ENCODE peak calls at places on chromosomes 5 and 9, in nine cellular contexts. D is K562, H is HepG2, W is neuronal stem cell, Q is GM23248, X is colonic mucosa, K is fibroblast of lung, G is PC-3, L is mesenchymal stem cell. F is an unnamed sample.

GRCh38 chr9:92392690-92393089 is 11.7 kb downstream of the OGN start:
- DNase-seq in D (no peak), H (no peak), W (no peak), Q (peak; percentile 57), X (no peak), K (no peak), G (no peak), L (no peak), F (no peak)

GRCh38 chr9:117435630-117436261 is 20.9 kb upstream of the ASTN2 start:
- DNase-seq in D (no peak), H (no peak), W (no peak), Q (no peak), X (no peak), K (no peak), G (no peak), L (no peak), F (no peak)

GRCh38 chr5:180598316-180598701 is 7.0 kb upstream of the SCGB3A1 start:
- DNase-seq in D (peak; percentile 4), H (no peak), W (no peak), Q (no peak), X (no peak), K (no peak), G (no peak), L (no peak), F (no peak)

GRCh38 chr5:145237843-145238242 is 597.3 kb downstream of the PRELID2 start:
- DNase-seq in D (no peak), H (peak; percentile 50), W (peak; percentile 77), Q (peak; percentile 66), X (peak; percentile 47), K (peak; percentile 38), G (peak; percentile 75), L (peak; percentile 26), F (peak; percentile 91)

GRCh38 chr9:128374221-128374675 is 3.1 kb downstream of the URM1 start:
- DNase-seq in D (no peak), H (no peak), W (no peak), Q (no peak), X (no peak), K (no peak), G (no peak), L (no peak), F (no peak)

GRCh38 chr5:42366051-42366450 is 57.2 kb upstream of the GHR start:
- DNase-seq in D (no peak), H (no peak), W (no peak), Q (no peak), X (no peak), K (no peak), G (no peak), L (no peak), F (no peak)

GRCh38 chr5:171207256-171207866 is 101.7 kb upstream of the TLX3 start:
- DNase-seq in D (peak; percentile 32), H (peak; percentile 27), W (peak; percentile 32), Q (peak; percentile 70), X (no peak), K (peak; percentile 39), G (peak; percentile 84), L (peak; percentile 62), F (peak; percentile 76)

GRCh38 chr9:75866273-75866871 is 24.1 kb upstream of the PCSK5 start:
- DNase-seq in D (peak; percentile 9), H (peak; percentile 27), W (peak; percentile 63), Q (peak; percentile 44), X (peak; percentile 75), K (peak; percentile 25), G (peak; percentile 62), L (peak; percentile 49), F (peak; percentile 86)

DNA sequence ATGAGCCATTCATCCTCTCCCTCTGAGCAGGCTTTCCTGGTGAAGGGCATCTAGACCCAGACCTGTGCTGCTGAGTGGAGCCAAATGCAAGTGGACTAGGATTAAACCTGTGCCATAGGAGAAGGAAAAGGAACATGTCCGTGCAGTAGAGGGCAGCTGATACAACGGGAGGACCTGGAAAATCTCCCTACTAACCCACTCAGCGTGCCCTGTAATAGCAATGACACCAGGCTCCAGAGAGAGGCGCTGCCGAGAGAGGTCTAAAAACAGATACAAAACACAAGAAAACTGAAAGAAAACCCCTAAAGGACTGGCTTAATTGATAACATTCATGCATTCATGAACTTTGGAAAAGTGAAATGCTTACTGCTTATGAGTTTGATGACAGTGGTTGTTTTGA is 60.8 kb downstream of the PFDN1 start:
- DNase-seq in D (peak; percentile 35), H (no peak), W (no peak), Q (peak; percentile 59), X (no peak), K (no peak), G (no peak), L (no peak), F (no peak)
- H3K9ac ChIP-seq in D (peak overlapping the region; percentile 40), H (no peak overlapping the region), W (no peak overlapping the region), Q (no peak overlapping the region), X (no peak overlapping the region), K (no peak overlapping the region), G (no peak overlapping the region), L (peak overlapping the region; percentile 60), F (no peak overlapping the region)

DNA sequence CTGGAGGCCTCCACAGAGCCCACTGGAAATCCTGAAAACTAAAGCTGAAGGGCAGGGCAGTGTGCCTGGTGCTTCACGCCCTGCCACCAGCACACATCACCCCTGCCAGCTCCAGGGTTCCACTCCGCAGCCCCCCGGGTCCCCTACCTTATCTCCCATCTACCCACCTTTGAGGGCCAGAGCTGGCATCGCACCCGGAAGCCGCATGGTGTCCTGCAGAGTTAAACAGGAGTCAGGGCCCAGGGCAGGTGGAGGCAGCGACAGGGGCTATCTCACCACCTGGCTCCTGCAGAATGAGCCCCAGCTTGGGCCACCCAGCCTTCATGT is 18.8 kb downstream of the PDGFRB start:
- DNase-seq in D (no peak), H (no peak), W (no peak), Q (no peak), X (no peak), K (no peak), G (no peak), L (no peak), F (no peak)
- H3K4me1 ChIP-seq in D (peaks cover 6% of the 10 kb centered on the region), H (peaks cover 79% of the 10 kb centered on the region), W (peaks cover 52% of the 10 kb centered on the region), Q (peaks cover 63% of the 10 kb centered on the region), X (no peaks in the 10 kb centered on the region), K (peaks cover 90% of the 10 kb centered on the region), G (no peaks in the 10 kb centered on the region), L (peaks cover 69% of the 10 kb centered on the region), F (no peaks in the 10 kb centered on the region)

GRCh38 chr5:133528841-133529240 is 83.5 kb downstream of the FSTL4 start:
- DNase-seq in D (no peak), H (no peak), W (no peak), Q (no peak), X (no peak), K (no peak), G (no peak), L (no peak), F (no peak)
- H3K9ac ChIP-seq in D (no peak overlapping the region), H (no peak overlapping the region), W (no peak overlapping the region), Q (no peak overlapping the region), X (no peak overlapping the region), K (no peak overlapping the region), G (no peak overlapping the region), L (no peak overlapping the region), F (no peak overlapping the region)

DNA sequence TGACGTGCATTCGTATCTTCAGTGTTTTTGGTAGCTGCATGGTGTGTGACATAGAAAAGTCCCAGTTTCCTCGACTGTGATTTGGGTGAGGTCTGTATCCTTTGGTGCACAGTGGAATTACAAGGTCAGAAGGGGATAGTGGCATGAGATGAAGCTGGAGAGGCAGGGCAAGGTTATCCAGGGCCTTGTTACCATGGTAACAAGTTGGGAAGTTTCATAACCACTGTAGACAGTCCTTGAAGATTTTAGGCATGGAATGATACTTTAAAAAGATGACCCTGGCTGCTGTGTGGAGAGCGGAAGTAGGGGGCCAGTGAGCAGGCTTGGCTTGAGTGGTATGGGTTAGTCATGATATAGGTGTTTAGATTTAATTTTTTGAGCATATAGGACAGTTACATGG is 11.9 kb downstream of the EHMT1 start:
- DNase-seq in D (no peak), H (no peak), W (no peak), Q (peak; percentile 20), X (no peak), K (no peak), G (no peak), L (peak; percentile 31), F (no peak)
- H3K4me1 ChIP-seq in D (peaks cover 8% of the 10 kb centered on the region), H (peaks cover 35% of the 10 kb centered on the region), W (no peaks in the 10 kb centered on the region), Q (peaks cover 4% of the 10 kb centered on the region), X (peaks cover 7% of the 10 kb centered on the region), K (peaks cover 16% of the 10 kb centered on the region), G (peaks cover 5% of the 10 kb centered on the region), L (peaks cover 9% of the 10 kb centered on the region), F (no peaks in the 10 kb centered on the region)

DNA sequence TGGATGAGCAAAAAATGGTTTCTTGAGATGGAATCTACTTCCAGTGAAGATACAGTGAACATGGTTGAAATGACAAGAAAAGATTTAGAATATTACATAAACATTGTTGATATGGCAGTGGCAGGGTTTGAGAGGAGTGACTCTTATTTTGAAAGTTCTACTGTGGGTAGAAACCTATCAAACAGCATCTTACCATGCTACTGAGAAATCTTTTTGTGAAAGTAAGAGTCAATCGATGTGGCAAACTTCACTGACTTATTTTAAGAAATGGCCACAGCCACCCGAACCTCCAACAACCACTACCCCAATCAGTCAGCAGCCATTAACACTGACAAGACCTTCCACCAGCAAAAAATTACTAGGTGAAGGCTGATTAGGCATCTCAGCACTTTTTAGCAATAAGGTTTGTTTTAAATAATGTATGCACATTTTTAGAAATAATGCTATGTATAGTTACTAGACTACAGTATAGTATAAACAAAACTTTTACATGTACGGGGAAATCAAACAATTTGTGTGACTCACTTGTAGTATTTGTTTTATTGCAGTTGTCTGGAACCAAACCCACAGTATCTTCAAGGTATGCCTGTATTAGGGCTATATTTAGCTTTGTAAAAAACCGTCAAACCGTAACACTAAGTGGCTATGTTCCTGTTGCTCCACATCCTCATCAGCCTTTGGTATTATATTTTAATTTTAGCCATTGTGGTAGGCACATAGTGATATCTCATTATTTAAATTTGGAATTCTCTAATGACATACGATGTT is 30.6 kb upstream of the ADAMTS6 start:
- DNase-seq in D (no peak), H (no peak), W (no peak), Q (no peak), X (no peak), K (peak; percentile 25), G (peak; percentile 41), L (peak; percentile 27), F (no peak)
- H3K9ac ChIP-seq in D (no peak overlapping the region), H (no peak overlapping the region), W (no peak overlapping the region), Q (no peak overlapping the region), X (no peak overlapping the region), K (no peak overlapping the region), G (no peak overlapping the region), L (no peak overlapping the region), F (no peak overlapping the region)

DNA sequence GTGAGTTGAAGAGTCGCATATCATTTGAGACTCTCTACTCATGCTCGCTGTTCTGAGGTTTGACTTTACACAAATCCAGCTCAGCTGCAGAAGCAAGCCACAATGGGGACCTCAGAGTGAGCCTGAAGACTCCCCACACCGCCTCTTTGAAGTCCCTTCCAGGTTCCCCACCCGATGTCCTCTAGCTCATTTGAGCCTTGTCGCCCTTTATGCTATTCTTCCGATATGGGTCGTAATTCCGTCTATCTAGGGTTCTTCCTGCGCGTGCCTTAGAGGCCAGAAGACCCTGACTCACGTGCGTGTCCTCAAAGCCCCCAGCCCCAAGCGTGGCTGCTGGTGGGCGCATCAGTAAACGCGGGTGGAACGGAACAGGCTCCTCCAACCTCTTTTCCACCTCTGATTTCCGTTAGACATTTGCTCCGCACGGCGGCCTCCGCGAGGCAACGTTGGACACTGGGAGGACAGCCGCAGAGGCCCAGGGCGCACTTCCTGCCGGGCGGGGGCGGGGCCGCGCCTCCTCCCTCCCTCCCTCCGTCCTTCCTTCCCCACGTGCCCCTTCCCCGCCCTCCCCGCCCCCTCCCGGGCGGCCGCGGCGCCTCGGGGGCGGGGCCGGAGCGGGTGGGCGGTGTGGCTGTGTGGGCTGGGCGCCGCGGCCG is at the start of gene SNX30:
- DNase-seq in D (peak; percentile 96), H (peak; percentile 79), W (peak; percentile 87), Q (peak; percentile 93), X (peak; percentile 91), K (peak; percentile 86), G (peak; percentile 86), L (peak; percentile 89), F (peak; percentile 96)
- H3K4me1 ChIP-seq in D (peaks cover 19% of the 10 kb centered on the region), H (peaks cover 76% of the 10 kb centered on the region), W (peaks cover 11% of the 10 kb centered on the region), Q (peaks cover 33% of the 10 kb centered on the region), X (peaks cover 23% of the 10 kb centered on the region), K (peaks cover 28% of the 10 kb centered on the region), G (peaks cover 40% of the 10 kb centered on the region), L (peaks cover 15% of the 10 kb centered on the region), F (peaks cover 51% of the 10 kb centered on the region)